ENCODE peak calls at places on chromosomes 7 and 10, in six cellular contexts. C is kidney, B is heart left ventricle, X is K562, F is stomach, J is HepG2. O is an unnamed sample.

GRCh38 chr7:47807126-47807525 is 141.1 kb downstream of the PKD1L1 start:
- DNase-seq in C (no peak), J (no peak), F (no peak), B (no peak), X (no peak), O (no peak)

GRCh38 chr10:77756319-77757232 is 119.0 kb upstream of the KCNMA1 start:
- DNase-seq in C (no peak), J (peak), X (peak), B (no peak), F (no peak), O (peak)

GRCh38 chr7:159008055-159008405 is 136.6 kb downstream of the VIPR2 start:
- DNase-seq in C (peak), X (no peak), F (no peak), B (no peak), J (no peak), O (no peak)

GRCh38 chr10:29691564-29692064 is 56.8 kb upstream of the SVIL start:
- DNase-seq in X (no peak), C (no peak), B (peak), J (no peak), F (no peak), O (peak)

GRCh38 chr10:122505885-122506284 is 44.5 kb downstream of the HTRA1 start:
- DNase-seq in F (no peak), B (no peak), J (no peak), X (no peak), C (no peak), O (no peak)

GRCh38 chr10:3948843-3949242 is 163.8 kb upstream of the KLF6 start:
- DNase-seq in X (no peak), C (no peak), B (no peak), F (peak), J (no peak), O (no peak)

GRCh38 chr7:94445696-94446194 is 51.0 kb downstream of the COL1A2 start:
- DNase-seq in B (no peak), J (peak), X (no peak), F (no peak), C (no peak), O (no peak)

GRCh38 chr10:71112138-71112785 is 100.1 kb upstream of the UNC5B start:
- DNase-seq in J (no peak), B (no peak), C (no peak), F (no peak), X (no peak), O (no peak)

GRCh38 chr7:51186531-51186930 is 130.1 kb downstream of the COBL start:
- DNase-seq in B (peak), F (no peak), C (no peak), X (no peak), J (no peak), O (no peak)

GRCh38 chr7:133545613-133546012 is 292.7 kb downstream of the EXOC4 start:
- DNase-seq in B (no peak), C (no peak), F (no peak), J (no peak), X (no peak), O (no peak)

GRCh38 chr7:156984209-156984891 is 26.1 kb downstream of the MNX1 start:
- DNase-seq in B (no peak), C (no peak), J (no peak), F (no peak), X (no peak), O (no peak)

GRCh38 chr10:72612203-72612826 is 13.6 kb downstream of the MICU1 start:
- DNase-seq in X (no peak), F (no peak), J (no peak), C (no peak), B (no peak), O (peak)

GRCh38 chr10:104591451-104591850 is 49.6 kb upstream of the SORCS3 start:
- DNase-seq in C (no peak), B (no peak), J (no peak), X (no peak), F (no peak), O (no peak)

GRCh38 chr7:128361463-128362441 is at the start of gene PRRT4:
- DNase-seq in B (no peak), X (peak), C (no peak), F (peak), J (no peak), O (peak)

GRCh38 chr10:132870426-132870825 is 71.9 kb downstream of the CFAP46 start:
- DNase-seq in F (peak), B (no peak), X (no peak), J (no peak), C (peak), O (no peak)

GRCh38 chr10:119313645-119314044 is 106.3 kb downstream of the GRK5 start:
- DNase-seq in C (no peak), J (no peak), X (no peak), B (no peak), F (no peak), O (no peak)

GRCh38 chr7:33157311-33157710 is 27.9 kb downstream of the BBS9 start:
- DNase-seq in C (no peak), B (no peak), X (no peak), F (no peak), J (no peak), O (no peak)

GRCh38 chr7:70520604-70521003 is 611.3 kb upstream of the GALNT17 start:
- DNase-seq in C (no peak), X (no peak), F (no peak), J (peak), B (no peak), O (no peak)

GRCh38 chr10:51389415-51390342 is 309.7 kb downstream of the CSTF2T start:
- DNase-seq in J (peak), B (peak), C (no peak), X (peak), F (peak), O (peak)

GRCh38 chr10:13118784-13119133 is 18.8 kb downstream of the OPTN start:
- DNase-seq in X (no peak), J (no peak), C (no peak), B (no peak), F (no peak), O (no peak)

GRCh38 chr7:114783413-114783812 is 138.5 kb upstream of the MDFIC start:
- DNase-seq in J (no peak), F (no peak), X (no peak), B (no peak), C (no peak), O (no peak)

GRCh38 chr7:98202367-98203195 is 8.7 kb upstream of the BHLHA15 start:
- DNase-seq in X (no peak), B (no peak), J (no peak), F (no peak), C (no peak), O (no peak)

GRCh38 chr10:122253605-122254004 is 17.5 kb upstream of the BTBD16 start:
- DNase-seq in B (no peak), J (no peak), X (no peak), F (no peak), C (no peak), O (no peak)

DNA sequence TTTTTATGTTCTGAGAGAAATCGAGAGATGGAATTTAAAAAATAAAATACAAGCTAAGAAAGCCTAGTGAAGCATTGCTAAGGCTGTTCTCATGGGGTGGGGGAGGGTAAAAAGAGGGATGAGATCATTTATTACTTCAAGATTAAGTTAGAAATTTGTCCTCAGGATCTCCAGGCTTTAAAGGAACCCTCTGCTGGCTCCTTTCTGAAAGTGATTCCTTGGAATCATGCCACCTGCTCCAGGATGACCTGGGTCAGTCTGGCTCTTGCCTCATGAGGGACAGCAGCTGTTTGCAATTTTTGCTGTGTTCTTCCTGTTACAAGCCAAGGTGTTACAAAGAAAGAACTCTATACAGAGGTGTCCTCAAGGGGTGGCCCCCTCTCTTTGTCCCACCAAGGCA is 69.8 kb downstream of the CDK1 start:
- DNase-seq in B (peak), F (no peak), C (no peak), X (no peak), J (no peak), O (peak)
- TF ChIP-seq CTCF in B (peak), F (no peak), C (peak), X (no peak), J (no peak), O (no peak)

GRCh38 chr10:113179270-113179669 is 229.2 kb downstream of the TCF7L2 start:
- DNase-seq in C (no peak), J (no peak), B (peak), X (no peak), F (no peak), O (no peak)

GRCh38 chr10:113177163-113177935 is 227.3 kb downstream of the TCF7L2 start:
- DNase-seq in J (no peak), F (no peak), C (no peak), B (peak), X (no peak), O (no peak)

GRCh38 chr10:113176652-113177155 is 226.7 kb downstream of the TCF7L2 start:
- DNase-seq in J (no peak), B (no peak), X (no peak), F (no peak), C (no peak), O (no peak)

GRCh38 chr10:113178771-113179170 is 228.7 kb downstream of the TCF7L2 start:
- DNase-seq in X (no peak), F (no peak), C (no peak), J (no peak), B (no peak), O (no peak)

DNA sequence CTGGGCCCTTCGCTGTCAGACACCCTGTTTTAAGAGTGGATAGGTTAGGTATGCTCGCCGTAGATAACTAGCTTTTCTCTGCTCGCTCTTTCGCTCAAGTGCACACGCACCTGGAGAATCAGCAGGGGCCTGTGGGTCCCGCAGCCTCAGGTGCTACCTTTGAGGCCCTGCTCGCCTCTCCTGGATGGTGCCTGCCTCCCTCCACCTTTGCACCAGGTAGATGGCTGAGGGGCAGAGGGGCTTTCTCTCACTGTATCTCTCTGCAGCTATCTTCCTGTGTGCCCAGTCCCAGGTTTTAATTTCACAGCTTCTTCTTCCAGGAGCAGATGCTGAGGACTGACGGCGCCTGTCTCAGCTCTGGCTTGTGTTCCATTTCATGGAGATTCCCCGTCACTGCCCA is 227.9 kb downstream of the TCF7L2 start:
- DNase-seq in J (no peak), F (no peak), X (no peak), B (no peak), C (no peak), O (no peak)
- H3K27ac ChIP-seq in J (no peak), F (no peak), X (no peak), B (peak), C (no peak), O (no peak)

GRCh38 chr10:103355906-103356599 is 5.1 kb upstream of the PCGF6 start:
- DNase-seq in X (no peak), J (no peak), C (no peak), B (no peak), F (no peak), O (no peak)

GRCh38 chr10:103353281-103353680 is 2.3 kb upstream of the PCGF6 start:
- DNase-seq in J (peak), F (no peak), C (no peak), X (peak), B (no peak), O (no peak)

GRCh38 chr10:103350175-103350521 is 792 bp downstream of the PCGF6 start:
- DNase-seq in X (no peak), F (no peak), J (no peak), C (no peak), B (no peak), O (no peak)

DNA sequence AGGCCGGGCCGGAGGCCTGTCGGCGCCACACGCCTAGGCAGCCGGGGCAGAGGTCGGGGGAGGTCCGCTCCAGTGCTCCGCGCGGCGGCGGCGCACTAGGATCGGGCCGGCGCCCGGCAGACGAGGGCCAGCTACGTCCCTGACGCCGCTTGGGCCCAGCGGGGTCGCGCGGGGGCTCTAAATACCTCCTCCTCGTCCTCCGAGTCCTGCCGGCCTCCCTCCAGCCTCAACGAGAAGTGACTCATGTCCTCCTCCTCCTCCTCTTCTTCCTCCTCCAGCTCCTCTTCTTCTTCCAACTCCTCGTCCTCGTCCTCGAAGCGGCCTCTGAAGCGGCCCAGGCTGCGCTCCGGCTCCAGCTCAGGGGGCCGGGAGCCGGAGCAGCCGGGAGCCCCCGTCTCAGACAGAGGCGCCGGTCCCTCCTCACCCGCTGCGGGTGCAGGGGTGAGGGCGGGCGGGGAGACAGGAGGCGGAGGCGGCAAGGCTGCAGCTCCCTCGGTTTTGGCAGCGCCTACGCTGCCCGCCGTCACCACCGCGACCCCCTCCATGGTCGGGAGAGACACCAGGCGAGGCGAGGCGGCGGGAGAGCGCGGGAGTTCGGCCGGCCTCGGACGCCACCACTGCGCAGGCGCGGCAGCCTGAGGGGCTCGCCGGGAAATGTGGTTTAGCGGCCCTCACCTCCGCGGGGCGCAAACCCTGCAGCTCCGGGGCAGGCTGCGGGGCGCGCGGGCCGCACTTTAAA is at the start of gene PCGF6:
- DNase-seq in B (peak), F (peak), X (peak), J (peak), C (peak), O (peak)
- TF ChIP-seq CTCF in B (no peak), F (no peak), X (no peak), J (no peak), C (no peak), O (peak)

GRCh38 chr10:24731942-24732341 is 8.3 kb upstream of the ARHGAP21 start:
- DNase-seq in B (no peak), X (no peak), J (no peak), F (no peak), C (no peak), O (no peak)
- H3K27ac ChIP-seq in B (no peak), X (no peak), J (no peak), F (no peak), C (no peak), O (no peak)

DNA sequence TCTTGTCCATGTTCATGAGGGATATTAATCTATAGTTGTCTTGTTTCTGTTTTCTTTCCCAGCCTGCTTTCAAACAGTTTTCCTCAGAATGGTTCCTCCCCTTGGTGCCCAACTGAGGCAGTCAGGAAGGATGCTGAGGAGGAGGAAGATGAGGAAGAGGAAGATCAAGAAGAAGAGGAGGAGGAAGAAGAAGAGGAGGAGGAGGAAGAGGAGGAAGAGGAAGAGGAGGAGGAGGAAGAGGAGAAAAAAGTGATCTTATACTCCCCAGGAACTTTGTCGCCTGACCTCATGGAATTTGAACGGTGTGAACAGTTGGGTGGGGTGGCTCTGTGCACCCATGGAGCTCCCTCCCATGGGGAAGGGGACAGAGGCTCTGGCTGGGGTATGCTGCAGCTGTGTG is 11.6 kb downstream of the STRA8 start:
- DNase-seq in F (no peak), X (no peak), J (no peak), B (no peak), C (no peak), O (no peak)
- TF ChIP-seq CTCF in F (no peak), X (no peak), J (no peak), B (no peak), C (no peak), O (no peak)

O was measured in WERI-Rb-1.